ENCODE peak calls at places on chromosomes 6 and 20, in seven cellular contexts. P, X, K, M, T, J and F are unnamed samples.

GRCh38 chr6:17472653-17473183 is 79.3 kb downstream of the CAP2 start:
- DNase-seq in J (no peak), M (no peak), P (no peak), K (no peak), T (no peak), X (no peak), F (no peak)

GRCh38 chr6:4210619-4211419 is 75.4 kb upstream of the ECI2 start:
- DNase-seq in M (peak; percentile 48), T (peak; percentile 71), X (peak; percentile 69), J (peak; percentile 30), P (peak; percentile 72), K (peak; percentile 66), F (peak; percentile 85)

GRCh38 chr20:35192071-35192872 is 20.4 kb downstream of the PROCR start:
- DNase-seq in K (no peak), T (no peak), P (no peak), M (no peak), J (no peak), X (no peak), F (peak; percentile 16)

GRCh38 chr6:135876048-135876447 is 24.5 kb downstream of the PDE7B start:
- DNase-seq in T (no peak), M (no peak), X (no peak), K (no peak), J (no peak), P (no peak), F (no peak)

GRCh38 chr6:44126320-44127149 is 717 bp downstream of the MRPL14 start:
- DNase-seq in T (peak; percentile 74), J (peak; percentile 60), M (peak; percentile 50), K (peak; percentile 66), P (peak; percentile 73), X (peak; percentile 80), F (peak; percentile 93)

GRCh38 chr6:90375681-90376439 is 79.2 kb upstream of the BACH2 start:
- DNase-seq in M (no peak), J (no peak), T (no peak), K (no peak), X (peak; percentile 83), P (peak; percentile 34), F (peak; percentile 65)

GRCh38 chr20:46256293-46256692 is 52.0 kb downstream of the CDH22 start:
- DNase-seq in P (no peak), X (no peak), T (no peak), K (no peak), J (no peak), M (no peak), F (no peak)

GRCh38 chr20:34175879-34176278 is 63.8 kb upstream of the EIF2S2 start:
- DNase-seq in J (no peak), K (no peak), M (no peak), P (no peak), X (no peak), T (no peak), F (no peak)

GRCh38 chr6:104718672-104719071 is 141.0 kb downstream of the HACE1 start:
- DNase-seq in K (no peak), X (no peak), T (no peak), P (no peak), J (no peak), M (no peak), F (no peak)

GRCh38 chr6:33837971-33838665 is 34.3 kb upstream of the MLN start:
- DNase-seq in M (no peak), J (peak; percentile 66), T (no peak), X (peak; percentile 29), P (peak; percentile 64), K (no peak), F (peak; percentile 11)

GRCh38 chr6:122947355-122947754 is 48.7 kb upstream of the CLVS2 start:
- DNase-seq in T (no peak), K (no peak), X (peak; percentile 26), J (no peak), M (no peak), P (peak; percentile 17), F (peak; percentile 47)

GRCh38 chr6:11750682-11751081 is 27.9 kb downstream of the ADTRP start:
- DNase-seq in J (no peak), K (no peak), T (no peak), M (no peak), P (no peak), X (no peak), F (peak; percentile 67)

GRCh38 chr20:9838378-9839295 is at the start of gene PAK5:
- DNase-seq in T (peak; percentile 65), P (peak; percentile 10), X (peak; percentile 48), J (no peak), K (no peak), M (peak; percentile 53), F (peak; percentile 31)

GRCh38 chr6:25193147-25193864 is 85.9 kb upstream of the CARMIL1 start:
- DNase-seq in X (peak; percentile 98), J (peak; percentile 55), T (peak; percentile 74), K (no peak), P (peak; percentile 97), M (no peak), F (peak; percentile 96)

GRCh38 chr6:115830895-115831294 is 229.8 kb downstream of the FRK start:
- DNase-seq in X (peak; percentile 32), J (no peak), T (no peak), M (no peak), P (no peak), K (no peak), F (peak; percentile 1)

GRCh38 chr6:35048631-35049083 is 92.5 kb downstream of the TCP11 start:
- DNase-seq in T (peak; percentile 75), X (peak; percentile 78), M (no peak), J (peak; percentile 26), P (peak; percentile 77), K (no peak), F (peak; percentile 94)

DNA sequence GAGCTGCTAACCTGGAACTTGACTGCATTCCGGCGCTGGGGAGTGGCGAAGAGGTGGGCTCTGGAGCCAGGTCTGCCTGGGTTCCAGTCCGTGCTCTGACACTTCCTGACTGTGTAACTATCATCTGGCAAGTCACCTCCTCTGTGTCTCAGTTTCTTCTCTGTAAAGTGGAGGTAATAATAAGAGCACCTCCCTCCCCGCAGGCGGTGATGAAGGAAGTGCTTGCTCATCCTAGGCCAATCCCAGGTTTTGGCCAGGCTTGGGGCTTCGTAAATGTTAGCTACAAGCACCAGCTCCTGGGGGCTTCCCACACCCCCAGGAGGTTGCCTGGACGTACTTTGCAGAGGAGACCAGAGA is 32.8 kb downstream of the SNAI1 start:
- DNase-seq in T (no peak), P (no peak), K (no peak), M (no peak), X (no peak), J (no peak), F (no peak)
- H3K4me3 ChIP-seq in T (no peak overlapping the region), P (no peak overlapping the region), K (no peak overlapping the region), M (peak overlapping the region; percentile 49), X (no peak overlapping the region), J (no peak overlapping the region), F (no peak overlapping the region)

DNA sequence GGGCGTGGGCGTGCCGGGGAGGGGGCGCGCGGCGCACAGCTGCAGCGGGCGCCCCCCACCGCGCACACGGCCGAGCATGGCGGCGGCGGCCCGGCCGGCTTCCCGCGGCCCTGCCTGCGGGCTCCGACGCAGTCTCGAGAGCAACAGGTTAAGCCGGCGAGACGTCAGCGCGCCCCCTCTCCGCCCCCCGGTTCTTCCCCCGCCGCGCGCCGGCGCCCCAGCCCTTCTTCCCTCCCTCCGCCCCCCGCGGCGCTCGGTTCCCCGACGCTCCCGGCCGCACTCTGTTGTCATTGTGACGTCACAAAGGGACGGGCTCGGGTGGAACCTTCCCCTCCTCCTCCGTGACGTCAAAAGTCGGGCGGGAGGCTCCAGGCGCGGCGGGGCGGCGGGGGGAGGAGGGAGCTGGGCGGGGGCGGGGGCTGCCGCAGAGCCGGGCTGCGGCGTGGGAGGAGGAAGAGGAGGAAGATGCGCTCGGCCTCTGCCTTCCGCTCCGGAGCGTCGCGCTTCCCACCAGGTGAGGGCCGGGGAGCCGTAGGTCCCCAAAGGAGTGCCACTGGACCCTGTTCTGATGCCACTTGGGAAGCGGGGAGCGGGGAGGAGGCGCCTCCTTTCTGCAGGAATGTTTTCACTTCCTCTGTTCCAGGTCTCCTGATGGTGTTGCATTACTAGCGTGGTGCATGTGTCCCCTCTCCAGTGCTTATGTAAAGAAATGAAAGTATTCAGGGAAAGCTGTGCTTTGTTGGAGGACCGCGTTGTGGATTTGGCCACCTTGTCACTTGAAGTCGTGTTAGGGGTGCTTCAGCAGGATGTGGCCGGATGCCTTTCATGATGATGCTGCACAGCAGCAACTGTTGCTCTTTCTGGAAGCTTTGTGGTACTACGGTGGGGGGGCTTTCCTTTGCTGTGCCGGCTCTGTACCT is 2.8 kb downstream of the JARID2 start:
- DNase-seq in T (peak; percentile 96), X (peak; percentile 97), K (peak; percentile 97), M (peak; percentile 93), J (peak; percentile 94), P (peak; percentile 98), F (peak; percentile 97)
- TF ChIP-seq CTCF in T (no peak), X (peak; percentile 32), K (no peak), M (peak; percentile 43), J (peak; percentile 29), P (peak; percentile 19), F (peak; percentile 54)

GRCh38 chr20:62772618-62772993 is 23.7 kb upstream of the MRGBP start:
- DNase-seq in K (no peak), J (no peak), X (no peak), P (no peak), T (no peak), M (no peak), F (no peak)
- H3K4me3 ChIP-seq in K (no peak overlapping the region), J (no peak overlapping the region), X (no peak overlapping the region), P (no peak overlapping the region), T (no peak overlapping the region), M (no peak overlapping the region), F (no peak overlapping the region)

DNA sequence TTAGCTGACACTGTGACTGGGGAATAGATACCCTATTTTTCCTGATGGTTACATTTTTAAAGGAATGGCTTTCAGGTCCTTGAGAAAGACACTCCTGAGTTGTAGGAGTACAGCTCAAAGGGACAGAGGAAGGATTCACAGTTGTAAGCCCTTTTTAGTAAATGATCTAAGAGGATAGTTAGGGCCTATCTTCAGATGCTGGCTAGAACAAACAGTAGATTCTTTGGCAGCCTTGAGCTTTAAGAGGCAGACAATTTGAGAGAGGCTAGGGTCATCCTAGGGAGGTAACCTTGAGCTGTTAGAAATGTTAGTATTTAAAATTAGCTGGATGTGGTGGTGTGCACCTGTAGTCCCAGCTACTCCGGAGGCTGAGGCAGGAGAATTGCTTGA is 111.5 kb downstream of the ZFAND3 start:
- DNase-seq in J (no peak), X (no peak), K (no peak), M (no peak), P (no peak), T (no peak), F (no peak)
- TF ChIP-seq CTCF in J (no peak), X (no peak), K (no peak), M (no peak), P (no peak), T (no peak), F (no peak)